ENCODE peak calls at places on chromosomes 12 and 14, in five cellular contexts. C, A, B, H and J are unnamed samples.

GRCh38 chr14:91897121-91897701 is 29.9 kb upstream of the TC2N start:
- DNase-seq in C (peak; percentile 78), A (peak; percentile 70), B (peak; percentile 8), H (no peak), J (peak; percentile 91)

GRCh38 chr12:72295101-72295500 is 22.9 kb downstream of the TRHDE start:
- DNase-seq in C (no peak), A (peak; percentile 68), B (no peak), H (no peak), J (no peak)

GRCh38 chr14:59829941-59830734 is 40.4 kb downstream of the RTN1 start:
- DNase-seq in C (no peak), A (peak; percentile 61), B (no peak), H (no peak), J (no peak)

GRCh38 chr14:23568600-23569310 is 1.2 kb upstream of the AP1G2 start:
- DNase-seq in C (no peak), A (no peak), B (no peak), H (peak; percentile 43), J (peak; percentile 50)

GRCh38 chr12:53217049-53217929 is 10.2 kb upstream of the ITGB7 start:
- DNase-seq in C (peak; percentile 71), A (no peak), B (no peak), H (no peak), J (peak; percentile 81)

GRCh38 chr14:84453541-84453940 is 1076.4 kb upstream of the FLRT2 start:
- DNase-seq in C (no peak), A (peak; percentile 38), B (no peak), H (no peak), J (no peak)

GRCh38 chr12:131962069-131962468 is 12.3 kb downstream of the EP400 start:
- DNase-seq in C (no peak), A (no peak), B (no peak), H (no peak), J (no peak)

GRCh38 chr14:95979339-95980042 is 59.7 kb upstream of the C14orf132 start:
- DNase-seq in C (no peak), A (peak; percentile 4), B (no peak), H (no peak), J (no peak)

GRCh38 chr14:102579696-102580551 is 12.5 kb upstream of the RCOR1 start:
- DNase-seq in C (no peak), A (peak; percentile 73), B (peak; percentile 30), H (no peak), J (no peak)

GRCh38 chr14:64745511-64746041 is 41.4 kb downstream of the PLEKHG3 start:
- DNase-seq in C (no peak), A (no peak), B (no peak), H (no peak), J (no peak)

GRCh38 chr14:67999290-67999689 is 179.7 kb downstream of the RAD51B start:
- DNase-seq in C (no peak), A (peak; percentile 83), B (no peak), H (no peak), J (no peak)

GRCh38 chr12:122835693-122836026 is 403 bp downstream of the HIP1R start:
- DNase-seq in C (no peak), A (no peak), B (no peak), H (no peak), J (no peak)

GRCh38 chr12:76236640-76237039 is 111.6 kb downstream of the BBS10 start:
- DNase-seq in C (no peak), A (peak; percentile 84), B (no peak), H (no peak), J (no peak)

GRCh38 chr14:67800743-67801142 is 15.6 kb downstream of the ZFYVE26 start:
- DNase-seq in C (no peak), A (no peak), B (no peak), H (no peak), J (no peak)

GRCh38 chr12:109542014-109542413 is 31.3 kb downstream of the MMAB start:
- DNase-seq in C (no peak), A (peak; percentile 74), B (no peak), H (no peak), J (no peak)

GRCh38 chr12:94172973-94173372 is 24.6 kb downstream of the PLXNC1 start:
- DNase-seq in C (no peak), A (peak; percentile 91), B (peak; percentile 81), H (no peak), J (no peak)

GRCh38 chr14:91229743-91230200 is 14.7 kb downstream of the GPR68 start:
- DNase-seq in C (no peak), A (peak; percentile 94), B (no peak), H (no peak), J (no peak)

GRCh38 chr12:120229583-120230325 is 28.8 kb upstream of the RPLP0 start:
- DNase-seq in C (no peak), A (no peak), B (peak; percentile 17), H (no peak), J (peak; percentile 71)

GRCh38 chr12:21691515-21691914 is 33.9 kb upstream of the LDHB start:
- DNase-seq in C (no peak), A (no peak), B (no peak), H (no peak), J (no peak)